ENCODE peak calls at places on chromosome 4, in five cellular contexts. One of them, this sample, is unnamed.

GRCh38 chr4:124018383-124019317 is 622.1 kb downstream of the SPRY1 start:
- DNase-seq in Karpas-422: peak; percentile 40
- DNase-seq in T1000: no peak
- DNase-seq in AG10803: peak; percentile 86
- DNase-seq in OCI-LY7: peak; percentile 87
- DNase-seq in this sample: peak; percentile 15

GRCh38 chr4:189897667-189898066 is 43.0 kb upstream of the FRG1 start:
- DNase-seq in Karpas-422: no peak
- DNase-seq in T1000: no peak
- DNase-seq in AG10803: no peak
- DNase-seq in OCI-LY7: no peak
- DNase-seq in this sample: no peak

GRCh38 chr4:187270154-187270553 is 546.5 kb upstream of the FAT1 start:
- DNase-seq in Karpas-422: no peak
- DNase-seq in T1000: no peak
- DNase-seq in AG10803: no peak
- DNase-seq in OCI-LY7: no peak
- DNase-seq in this sample: no peak

GRCh38 chr4:182898479-182898799 is 18.7 kb downstream of the DCTD start:
- DNase-seq in Karpas-422: no peak
- DNase-seq in T1000: no peak
- DNase-seq in AG10803: no peak
- DNase-seq in OCI-LY7: no peak
- DNase-seq in this sample: no peak

GRCh38 chr4:38310446-38311043 is 350.3 kb downstream of the PTTG2 start:
- DNase-seq in Karpas-422: no peak
- DNase-seq in T1000: no peak
- DNase-seq in AG10803: no peak
- DNase-seq in OCI-LY7: no peak
- DNase-seq in this sample: peak; percentile 90

GRCh38 chr4:48241731-48242130 is 27.9 kb downstream of the TEC start:
- DNase-seq in Karpas-422: no peak
- DNase-seq in T1000: no peak
- DNase-seq in AG10803: no peak
- DNase-seq in OCI-LY7: no peak
- DNase-seq in this sample: no peak

GRCh38 chr4:3010577-3010976 is 47.2 kb downstream of the GRK4 start:
- DNase-seq in Karpas-422: no peak
- DNase-seq in T1000: no peak
- DNase-seq in AG10803: no peak
- DNase-seq in OCI-LY7: no peak
- DNase-seq in this sample: no peak

GRCh38 chr4:101175896-101176676 is 171.2 kb downstream of the PPP3CA start:
- DNase-seq in Karpas-422: no peak
- DNase-seq in T1000: no peak
- DNase-seq in AG10803: no peak
- DNase-seq in OCI-LY7: no peak
- DNase-seq in this sample: no peak

GRCh38 chr4:127533028-127533700 is 99.6 kb upstream of the INTU start:
- DNase-seq in Karpas-422: no peak
- DNase-seq in T1000: no peak
- DNase-seq in AG10803: no peak
- DNase-seq in OCI-LY7: no peak
- DNase-seq in this sample: no peak

GRCh38 chr4:142984871-142985585 is 138.9 kb upstream of the INPP4B start:
- DNase-seq in Karpas-422: peak; percentile 43
- DNase-seq in T1000: no peak
- DNase-seq in AG10803: peak; percentile 16
- DNase-seq in OCI-LY7: peak; percentile 6
- DNase-seq in this sample: no peak

GRCh38 chr4:11805837-11806236 is 377.1 kb upstream of the HS3ST1 start:
- DNase-seq in Karpas-422: peak; percentile 60
- DNase-seq in T1000: no peak
- DNase-seq in AG10803: no peak
- DNase-seq in OCI-LY7: peak; percentile 2
- DNase-seq in this sample: peak; percentile 2

GRCh38 chr4:10106421-10107039 is 10.1 kb downstream of the WDR1 start:
- DNase-seq in Karpas-422: no peak
- DNase-seq in T1000: peak; percentile 91
- DNase-seq in AG10803: peak; percentile 95
- DNase-seq in OCI-LY7: no peak
- DNase-seq in this sample: no peak

GRCh38 chr4:122639181-122639580 is 18.3 kb upstream of the IL21 start:
- DNase-seq in Karpas-422: no peak
- DNase-seq in T1000: no peak
- DNase-seq in AG10803: no peak
- DNase-seq in OCI-LY7: no peak
- DNase-seq in this sample: no peak

GRCh38 chr4:156815717-156816319 is 155.8 kb downstream of the PDGFC start:
- DNase-seq in Karpas-422: no peak
- DNase-seq in T1000: no peak
- DNase-seq in AG10803: no peak
- DNase-seq in OCI-LY7: no peak
- DNase-seq in this sample: no peak

GRCh38 chr4:89177807-89178206 is 66.5 kb downstream of the TIGD2 start:
- DNase-seq in Karpas-422: no peak
- DNase-seq in T1000: no peak
- DNase-seq in AG10803: no peak
- DNase-seq in OCI-LY7: no peak
- DNase-seq in this sample: no peak

GRCh38 chr4:66688674-66689073 is 856.6 kb downstream of the CENPC start:
- DNase-seq in Karpas-422: peak; percentile 54
- DNase-seq in T1000: no peak
- DNase-seq in AG10803: peak; percentile 3
- DNase-seq in OCI-LY7: peak; percentile 30
- DNase-seq in this sample: no peak

GRCh38 chr4:20358110-20358509 is 106.4 kb downstream of the SLIT2 start:
- DNase-seq in Karpas-422: no peak
- DNase-seq in T1000: no peak
- DNase-seq in AG10803: no peak
- DNase-seq in OCI-LY7: no peak
- DNase-seq in this sample: no peak